ENCODE peak calls at places on chromosomes 13 and 19, in seven cellular contexts. Q is ovary, P is thoracic aorta, W is tibial artery, X is IMR-90, G is foreskin keratinocyte, V is heart left ventricle. H is an unnamed sample.

GRCh38 chr13:72774019-72774418 is 7.7 kb downstream of the DIS3 start:
- DNase-seq in Q (no peak), P (no peak), W (no peak), X (no peak), G (peak; percentile 45), V (no peak), H (no peak)

GRCh38 chr13:111397202-111397880 is 76.9 kb downstream of the TEX29 start:
- DNase-seq in Q (no peak), P (no peak), W (peak; percentile 7), X (no peak), G (no peak), V (no peak), H (no peak)

GRCh38 chr13:28501547-28501946 is 6.6 kb upstream of the FLT1 start:
- DNase-seq in Q (no peak), P (no peak), W (no peak), X (no peak), G (no peak), V (peak; percentile 39), H (no peak)

GRCh38 chr13:24134772-24135171 is 25.7 kb upstream of the SPATA13 start:
- DNase-seq in Q (no peak), P (no peak), W (no peak), X (no peak), G (no peak), V (no peak), H (no peak)

GRCh38 chr13:75790198-75790970 is 154.3 kb downstream of the LMO7 start:
- DNase-seq in Q (no peak), P (no peak), W (no peak), X (no peak), G (no peak), V (no peak), H (no peak)

GRCh38 chr19:32201661-32202060 is 143.7 kb upstream of the ZNF507 start:
- DNase-seq in Q (no peak), P (no peak), W (no peak), X (no peak), G (no peak), V (no peak), H (peak; percentile 60)

GRCh38 chr13:32116210-32116609 is 84.6 kb downstream of the FRY start:
- DNase-seq in Q (no peak), P (no peak), W (no peak), X (no peak), G (no peak), V (no peak), H (no peak)

GRCh38 chr19:42198676-42199439 is 18.6 kb downstream of the DEDD2 start:
- DNase-seq in Q (no peak), P (no peak), W (no peak), X (no peak), G (no peak), V (no peak), H (no peak)

GRCh38 chr19:903266-903797 is 9.7 kb downstream of the R3HDM4 start:
- DNase-seq in Q (peak; percentile 32), P (no peak), W (no peak), X (peak; percentile 19), G (no peak), V (no peak), H (no peak)

GRCh38 chr19:5665781-5666513 is 14.4 kb downstream of the MICOS13 start:
- DNase-seq in Q (no peak), P (no peak), W (no peak), X (peak; percentile 84), G (no peak), V (no peak), H (no peak)

GRCh38 chr13:92463134-92463533 is 763.5 kb upstream of the GPC6 start:
- DNase-seq in Q (no peak), P (no peak), W (no peak), X (no peak), G (no peak), V (no peak), H (no peak)

GRCh38 chr19:45103625-45104319 is 10.8 kb downstream of the PPP1R37 start:
- DNase-seq in Q (no peak), P (no peak), W (no peak), X (no peak), G (no peak), V (peak; percentile 37), H (no peak)

GRCh38 chr13:98853791-98854191 is 101.3 kb upstream of the SLC15A1 start:
- DNase-seq in Q (no peak), P (no peak), W (no peak), X (peak; percentile 56), G (no peak), V (no peak), H (no peak)

GRCh38 chr13:107807306-107808073 is 407.8 kb downstream of the LIG4 start:
- DNase-seq in Q (no peak), P (no peak), W (no peak), X (no peak), G (no peak), V (no peak), H (no peak)

GRCh38 chr19:2278504-2279158 is 3.3 kb downstream of the PEAK3 start:
- DNase-seq in Q (no peak), P (no peak), W (no peak), X (no peak), G (no peak), V (no peak), H (no peak)

GRCh38 chr19:719081-719512 is 10.4 kb downstream of the PALM start:
- DNase-seq in Q (peak; percentile 92), P (no peak), W (peak; percentile 73), X (no peak), G (no peak), V (peak; percentile 82), H (no peak)

GRCh38 chr19:18437481-18438330 is at the start of gene ISYNA1:
- DNase-seq in Q (peak; percentile 86), P (no peak), W (no peak), X (peak; percentile 20), G (no peak), V (peak; percentile 77), H (no peak)

GRCh38 chr13:35478384-35479222 is 2.1 kb upstream of the MAB21L1 start:
- DNase-seq in Q (no peak), P (no peak), W (no peak), X (no peak), G (no peak), V (peak; percentile 22), H (no peak)

GRCh38 chr13:112956516-112957294 is 12.3 kb upstream of the MCF2L start:
- DNase-seq in Q (peak; percentile 7), P (no peak), W (no peak), X (no peak), G (no peak), V (no peak), H (no peak)

GRCh38 chr13:47418206-47418920 is 521.5 kb upstream of the HTR2A start:
- DNase-seq in Q (no peak), P (no peak), W (no peak), X (no peak), G (no peak), V (no peak), H (no peak)

GRCh38 chr19:1045247-1045603 is 5.3 kb downstream of the ABCA7 start:
- DNase-seq in Q (no peak), P (no peak), W (no peak), X (no peak), G (peak; percentile 19), V (no peak), H (no peak)

GRCh38 chr13:113448885-113449692 is 4.2 kb downstream of the ADPRHL1 start:
- DNase-seq in Q (peak; percentile 82), P (no peak), W (no peak), X (no peak), G (peak; percentile 90), V (peak; percentile 43), H (no peak)

GRCh38 chr13:36885901-36886300 is 34.1 kb downstream of the SMAD9 start:
- DNase-seq in Q (no peak), P (no peak), W (no peak), X (no peak), G (no peak), V (no peak), H (no peak)

GRCh38 chr13:20320885-20321284 is 88.8 kb upstream of the GJB6 start:
- DNase-seq in Q (no peak), P (no peak), W (no peak), X (no peak), G (peak; percentile 66), V (no peak), H (peak; percentile 79)

GRCh38 chr19:49378501-49378900 is 9.5 kb upstream of the KASH5 start:
- DNase-seq in Q (no peak), P (no peak), W (no peak), X (no peak), G (no peak), V (no peak), H (no peak)

GRCh38 chr13:110343241-110343865 is 36.3 kb downstream of the COL4A2 start:
- DNase-seq in Q (no peak), P (no peak), W (no peak), X (no peak), G (peak; percentile 90), V (no peak), H (no peak)
- H3K4me1 ChIP-seq in Q (peaks cover 16% of the 10 kb centered on the region), P (peaks cover 86% of the 10 kb centered on the region), W (peaks cover 98% of the 10 kb centered on the region), X (peaks cover 48% of the 10 kb centered on the region), G (peaks cover 21% of the 10 kb centered on the region), V (peaks cover 72% of the 10 kb centered on the region), H (peaks cover 98% of the 10 kb centered on the region)

DNA sequence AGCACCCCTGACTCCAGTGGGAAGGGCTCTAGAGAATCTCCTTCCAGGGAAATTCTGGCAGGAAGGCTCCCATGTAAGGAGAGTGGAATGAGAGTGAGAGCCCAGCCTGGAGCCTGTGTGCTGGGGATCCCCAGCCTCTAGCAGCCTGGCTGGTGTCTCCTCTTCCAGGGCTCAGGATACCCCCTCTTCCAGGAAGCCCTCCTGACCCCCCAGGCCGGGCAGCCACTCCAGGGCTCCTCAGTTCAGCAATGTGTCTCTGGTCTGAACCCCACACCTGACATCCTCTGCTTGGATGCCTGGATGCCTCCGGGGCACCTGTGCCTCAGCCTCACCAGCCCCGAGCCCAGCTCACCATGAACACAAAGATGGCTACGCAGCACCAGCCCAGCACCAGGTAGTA is 3.0 kb downstream of the C19orf33 start:
- DNase-seq in Q (no peak), P (no peak), W (no peak), X (no peak), G (no peak), V (no peak), H (no peak)
- TF ChIP-seq CTCF in Q (no peak), P (no peak), W (no peak), X (no peak), G (no peak), V (no peak), H (no peak)

GRCh38 chr19:10758978-10759377 is 41.1 kb downstream of the DNM2 start:
- DNase-seq in Q (no peak), P (no peak), W (no peak), X (no peak), G (no peak), V (no peak), H (no peak)
- H3K4me1 ChIP-seq in Q (peaks cover 8% of the 10 kb centered on the region), P (peaks cover 25% of the 10 kb centered on the region), W (peaks cover 32% of the 10 kb centered on the region), X (no peaks in the 10 kb centered on the region), G (peaks cover 12% of the 10 kb centered on the region), V (peaks cover 72% of the 10 kb centered on the region), H (peaks cover 39% of the 10 kb centered on the region)

GRCh38 chr19:8530061-8530679 is 16.2 kb upstream of the ZNF414 start:
- DNase-seq in Q (peak; percentile 32), P (no peak), W (no peak), X (no peak), G (no peak), V (no peak), H (no peak)

GRCh38 chr19:8528500-8528899 is 14.5 kb upstream of the ZNF414 start:
- DNase-seq in Q (no peak), P (no peak), W (no peak), X (no peak), G (no peak), V (no peak), H (no peak)

GRCh38 chr19:8526345-8527062 is 12.5 kb upstream of the ZNF414 start:
- DNase-seq in Q (peak; percentile 96), P (peak; percentile 77), W (peak; percentile 87), X (peak; percentile 88), G (no peak), V (peak; percentile 93), H (peak; percentile 94)

GRCh38 chr19:8529369-8530006 is 15.5 kb upstream of the ZNF414 start:
- DNase-seq in Q (no peak), P (no peak), W (no peak), X (no peak), G (no peak), V (no peak), H (no peak)

GRCh38 chr19:8525401-8525684 is 11.4 kb upstream of the ZNF414 start:
- DNase-seq in Q (no peak), P (no peak), W (no peak), X (no peak), G (no peak), V (no peak), H (no peak)
- TF ChIP-seq CTCF in Q (peak; percentile 15), P (no peak), W (no peak), X (peak; percentile 42), G (peak; percentile 26), V (peak; percentile 36), H (no peak)

H was measured in esophagus muscularis mucosa.